ENCODE peak calls at places on chromosomes 4 and X, in four cellular contexts. M, R, O and B are unnamed samples. For H3K4me1 and H3K9me3, the result is how much of the 10 kb centered on the place peaks cover.

GRCh38 chrX:140503714-140504351 is 1.0 kb downstream of the SOX3 start:
- DNase-seq in M (no peak), O (peak), R (no peak), B (no peak)

GRCh38 chrX:10325606-10326005 is 168.8 kb downstream of the CLCN4 start:
- DNase-seq in R (no peak), M (no peak), O (no peak), B (no peak)

GRCh38 chr4:79201976-79202375 is 123.9 kb downstream of the NAA11 start:
- DNase-seq in M (no peak), O (no peak), R (no peak), B (no peak)

GRCh38 chr4:110005461-110006056 is 92.9 kb downstream of the EGF start:
- DNase-seq in O (no peak), M (no peak), R (no peak), B (peak)

GRCh38 chr4:137274404-137274803 is 257.9 kb downstream of the PCDH18 start:
- DNase-seq in M (no peak), O (no peak), R (no peak), B (no peak)

GRCh38 chrX:73916931-73917657 is 354.1 kb downstream of the CHIC1 start:
- DNase-seq in M (no peak), O (no peak), R (no peak), B (no peak)

GRCh38 chr4:41257257-41257900 is 651 bp downstream of the UCHL1 start:
- DNase-seq in R (no peak), M (no peak), O (peak), B (no peak)

GRCh38 chrX:154097003-154097596 is 417 bp downstream of the MECP2 start:
- DNase-seq in M (peak), R (peak), O (peak), B (peak)

GRCh38 chrX:69503228-69503834 is 795 bp upstream of the NALF2 start:
- DNase-seq in O (no peak), R (no peak), M (no peak), B (no peak)

GRCh38 chr4:1576200-1576960 is 107.7 kb downstream of the FAM53A start:
- DNase-seq in R (no peak), O (no peak), M (no peak), B (no peak)

GRCh38 chr4:138110815-138111214 is 131.3 kb downstream of the SLC7A11 start:
- DNase-seq in R (no peak), O (no peak), M (no peak), B (no peak)

GRCh38 chr4:145920205-145920604 is 18.4 kb downstream of the ZNF827 start:
- DNase-seq in R (no peak), M (no peak), O (no peak), B (no peak)

GRCh38 chrX:107676559-107677378 is 48.5 kb downstream of the PRPS1 start:
- DNase-seq in R (peak), O (no peak), M (peak), B (peak)

GRCh38 chr4:95546236-95546635 is 2.5 kb downstream of the UNC5C start:
- DNase-seq in O (no peak), R (no peak), M (no peak), B (no peak)

GRCh38 chr4:184163813-184164212 is 53.9 kb downstream of the ENPP6 start:
- DNase-seq in O (peak), R (no peak), M (no peak), B (no peak)

GRCh38 chr4:161256716-161257115 is 907.1 kb downstream of the FSTL5 start:
- DNase-seq in O (no peak), R (no peak), M (no peak), B (no peak)

GRCh38 chrX:101485212-101486064 is at the start of gene ARMCX4:
- DNase-seq in R (peak), M (peak), O (peak), B (peak)

GRCh38 chr4:54661156-54661555 is 3.4 kb downstream of the KIT start:
- DNase-seq in O (no peak), R (no peak), M (no peak), B (no peak)

GRCh38 chr4:174522183-174523002 is at the start of gene HPGD:
- DNase-seq in R (peak), O (peak), M (peak), B (peak)

GRCh38 chrX:13489451-13489850 is 80.0 kb upstream of the EGFL6 start:
- DNase-seq in R (no peak), O (no peak), M (no peak), B (no peak)

GRCh38 chrX:145190801-145191389 is 56.4 kb upstream of the SPANXN1 start:
- DNase-seq in R (no peak), O (no peak), M (no peak), B (no peak)

GRCh38 chr4:137393043-137393442 is 139.3 kb downstream of the PCDH18 start:
- DNase-seq in O (no peak), R (no peak), M (no peak), B (no peak)

GRCh38 chr4:30776451-30776850 is 56.3 kb downstream of the PCDH7 start:
- DNase-seq in M (no peak), O (no peak), R (no peak), B (no peak)

GRCh38 chr4:104879367-104879766 is 267.3 kb upstream of the TET2 start:
- DNase-seq in M (no peak), O (no peak), R (no peak), B (no peak)

GRCh38 chrX:15167826-15168225 is 102.1 kb downstream of the ASB9 start:
- DNase-seq in R (no peak), M (no peak), O (no peak), B (no peak)

GRCh38 chr4:11743961-11744360 is 315.3 kb upstream of the HS3ST1 start:
- DNase-seq in M (no peak), R (no peak), O (no peak), B (no peak)

GRCh38 chrX:93422693-93423092 is 250.7 kb downstream of the NAP1L3 start:
- DNase-seq in O (peak), M (no peak), R (no peak), B (no peak)

GRCh38 chr4:3225946-3226345 is 23.0 kb upstream of the MSANTD1 start:
- DNase-seq in R (no peak), O (no peak), M (no peak), B (no peak)

GRCh38 chr4:75737398-75737797 is 13.0 kb downstream of the USO1 start:
- DNase-seq in O (no peak), M (no peak), R (no peak), B (no peak)

GRCh38 chrX:123731987-123732678 is 719 bp downstream of the THOC2 start:
- DNase-seq in O (no peak), M (no peak), R (no peak), B (no peak)

GRCh38 chrX:138492371-138492770 is 219.1 kb downstream of the FGF13 start:
- DNase-seq in M (no peak), O (no peak), R (no peak), B (no peak)

GRCh38 chr4:119034276-119035008 is 101.2 kb upstream of the MYOZ2 start:
- DNase-seq in O (peak), R (no peak), M (no peak), B (no peak)
- H3K27ac ChIP-seq in O (no peak), R (no peak), M (no peak), B (no peak)

GRCh38 chr4:98522062-98522461 is 136.3 kb downstream of the TSPAN5 start:
- DNase-seq in O (no peak), R (no peak), M (no peak), B (no peak)

GRCh38 chr4:98518555-98519267 is 139.7 kb downstream of the TSPAN5 start:
- DNase-seq in R (peak), O (no peak), M (no peak), B (no peak)

GRCh38 chr4:98521486-98521885 is 136.9 kb downstream of the TSPAN5 start:
- DNase-seq in R (no peak), M (no peak), O (no peak), B (no peak)

GRCh38 chr4:98517444-98518021 is 140.9 kb downstream of the TSPAN5 start:
- DNase-seq in O (no peak), R (no peak), M (no peak), B (no peak)

GRCh38 chr4:98519268-98519993 is 139.0 kb downstream of the TSPAN5 start:
- DNase-seq in O (no peak), M (no peak), R (no peak), B (no peak)
- H3K4me1 ChIP-seq in O (under half), M (under half), R (under half), B (under half)

GRCh38 chr4:4787421-4787820 is 72.0 kb upstream of the MSX1 start:
- DNase-seq in M (no peak), R (no peak), O (no peak), B (no peak)
- H3K9me3 ChIP-seq in M (under half), R (under half), O (under half), B (under half)

GRCh38 chrX:115029869-115030564 is 12.6 kb upstream of the IL13RA2 start:
- DNase-seq in O (no peak), M (no peak), R (no peak), B (no peak)
- H3K27ac ChIP-seq in O (no peak), M (no peak), R (no peak), B (no peak)

DNA sequence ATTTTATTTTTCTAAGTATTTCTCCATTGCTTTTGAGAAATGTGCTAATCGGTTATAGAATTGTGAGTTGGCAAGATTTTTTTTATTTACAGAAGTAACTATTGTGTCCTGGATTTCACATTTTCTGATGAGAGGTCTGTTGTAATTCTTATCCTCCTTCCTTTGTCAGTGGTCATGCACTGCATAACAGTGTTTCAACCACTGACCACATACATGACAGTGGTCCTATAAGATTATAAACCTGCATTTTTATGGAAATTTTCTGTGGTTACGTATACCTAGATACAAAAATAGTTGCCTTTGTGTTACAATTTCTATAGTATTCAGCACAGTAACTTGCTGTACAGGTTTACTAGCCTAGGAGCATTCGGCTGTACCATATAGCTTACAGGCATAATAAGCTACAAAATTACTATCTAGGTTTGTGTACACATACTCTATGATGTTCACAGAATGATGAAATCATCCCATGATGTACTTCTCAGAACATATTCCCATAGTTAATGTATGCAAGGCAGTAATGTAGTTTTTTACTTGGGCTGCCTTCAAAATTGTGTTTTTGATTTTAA is 47.8 kb downstream of the APELA start:
- DNase-seq in M (no peak), R (no peak), O (no peak), B (no peak)
- H3K4me1 ChIP-seq in M (under half), R (under half), O (under half), B (under half)